ENCODE peak calls at places on chromosomes 11 and 22, in four cellular contexts. D, U, W and Z are unnamed samples.

GRCh38 chr11:46678741-46679130 is 21.7 kb downstream of the ARHGAP1 start:
- DNase-seq in D (no peak), W (no peak), U (no peak), Z (no peak)

GRCh38 chr11:132539590-132540368 is 992.5 kb downstream of the OPCML start:
- DNase-seq in U (no peak), D (no peak), W (no peak), Z (no peak)

GRCh38 chr11:47607380-47607779 is 13.2 kb upstream of the C1QTNF4 start:
- DNase-seq in U (peak), D (no peak), W (peak), Z (peak)

GRCh38 chr22:43923191-43923590 is 414 bp upstream of the PNPLA3 start:
- DNase-seq in W (no peak), D (no peak), U (no peak), Z (peak)

GRCh38 chr11:70292166-70292565 is 21.7 kb downstream of the PPFIA1 start:
- DNase-seq in W (no peak), U (no peak), D (no peak), Z (no peak)

GRCh38 chr11:108483163-108483562 is 15.0 kb downstream of the POGLUT3 start:
- DNase-seq in W (no peak), U (peak), D (no peak), Z (peak)

GRCh38 chr11:9019861-9020260 is 16.1 kb upstream of the NRIP3 start:
- DNase-seq in U (no peak), W (no peak), D (no peak), Z (no peak)

GRCh38 chr11:3222941-3223905 is 4.6 kb upstream of the MRGPRG start:
- DNase-seq in U (no peak), D (peak), W (no peak), Z (no peak)

GRCh38 chr11:69497221-69497787 is 15.8 kb downstream of the LINC01488 start:
- DNase-seq in D (peak), W (peak), U (peak), Z (peak)

GRCh38 chr11:109432105-109432504 is 10.1 kb downstream of the C11orf87 start:
- DNase-seq in D (no peak), U (no peak), W (peak), Z (peak)

GRCh38 chr11:77113382-77114088 is 10.9 kb downstream of the OMP start:
- DNase-seq in W (peak), D (no peak), U (peak), Z (peak)

GRCh38 chr11:116925050-116925449 is 87.6 kb upstream of the APOA1 start:
- DNase-seq in D (peak), U (no peak), W (no peak), Z (no peak)

GRCh38 chr22:49023879-49024774 is 803.5 kb downstream of the BRD1 start:
- DNase-seq in W (no peak), U (no peak), D (no peak), Z (no peak)

GRCh38 chr11:45105233-45105992 is 41.0 kb upstream of the PRDM11 start:
- DNase-seq in U (peak), W (peak), D (peak), Z (peak)

GRCh38 chr22:35761037-35761436 is 43.4 kb downstream of the APOL5 start:
- DNase-seq in U (no peak), D (no peak), W (peak), Z (no peak)

GRCh38 chr22:43126506-43127165 is 16.1 kb downstream of the BIK start:
- DNase-seq in D (peak), W (peak), U (peak), Z (peak)

GRCh38 chr22:42582987-42583386 is 29.2 kb downstream of the SERHL2 start:
- DNase-seq in W (no peak), U (no peak), D (no peak), Z (no peak)

GRCh38 chr11:35045219-35045819 is 93.7 kb upstream of the CD44 start:
- DNase-seq in U (no peak), W (no peak), D (peak), Z (no peak)

GRCh38 chr11:17810736-17811135 is 76.2 kb downstream of the KCNC1 start:
- DNase-seq in D (no peak), W (peak), U (peak), Z (peak)

GRCh38 chr22:19832476-19833108 is 22.1 kb downstream of the GNB1L start:
- DNase-seq in W (peak), U (no peak), D (no peak), Z (no peak)

GRCh38 chr22:48335442-48336139 is 1492.1 kb downstream of the BRD1 start:
- DNase-seq in W (peak), U (no peak), D (no peak), Z (no peak)

GRCh38 chr22:19963863-19964642 is 22.4 kb upstream of the TXNRD2 start:
- DNase-seq in U (no peak), W (no peak), D (no peak), Z (no peak)

GRCh38 chr22:26890870-26891269 is 233.5 kb downstream of the MIAT start:
- DNase-seq in U (no peak), D (no peak), W (no peak), Z (no peak)

GRCh38 chr11:10908215-10908990 is 50.5 kb upstream of the ZBED5 start:
- DNase-seq in D (no peak), U (peak), W (peak), Z (peak)

GRCh38 chr11:114253771-114254170 is 42.4 kb upstream of the NNMT start:
- DNase-seq in U (no peak), D (no peak), W (no peak), Z (no peak)
- TF ChIP-seq CTCF in U (peak), D (no peak), W (no peak), Z (no peak)

DNA sequence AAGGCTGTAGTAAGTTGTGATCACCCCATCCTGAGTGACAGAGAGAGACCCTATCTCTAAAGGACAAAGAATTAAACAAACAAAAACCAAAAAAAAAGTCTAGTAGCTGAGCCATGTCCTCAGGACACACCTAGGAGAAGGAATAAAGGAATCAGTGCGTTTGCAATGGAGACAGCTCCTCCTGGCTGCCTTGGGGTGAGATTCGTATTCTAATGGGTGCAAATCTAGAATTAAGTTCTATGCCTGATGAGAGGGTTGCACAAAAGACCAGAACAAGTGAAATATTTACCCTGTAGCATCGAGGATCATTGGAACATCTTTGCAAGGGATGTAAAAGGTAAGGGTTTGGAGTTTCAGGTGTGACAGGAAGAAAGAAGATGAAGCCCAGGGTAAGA is 70.3 kb upstream of the BMAL1 start:
- DNase-seq in U (no peak), W (no peak), D (no peak), Z (no peak)
- H3K4me3 ChIP-seq in U (no peak), W (peak), D (peak), Z (no peak)

GRCh38 chr11:118437736-118438125 is 1.4 kb downstream of the KMT2A start:
- DNase-seq in U (no peak), W (no peak), D (peak), Z (no peak)
- TF ChIP-seq CTCF in U (no peak), W (no peak), D (no peak), Z (no peak)

GRCh38 chr11:112459001-112459400 is 198.3 kb upstream of the PLET1 start:
- DNase-seq in U (no peak), D (no peak), W (no peak), Z (no peak)
- H3K4me3 ChIP-seq in U (no peak), D (no peak), W (peak), Z (no peak)

DNA sequence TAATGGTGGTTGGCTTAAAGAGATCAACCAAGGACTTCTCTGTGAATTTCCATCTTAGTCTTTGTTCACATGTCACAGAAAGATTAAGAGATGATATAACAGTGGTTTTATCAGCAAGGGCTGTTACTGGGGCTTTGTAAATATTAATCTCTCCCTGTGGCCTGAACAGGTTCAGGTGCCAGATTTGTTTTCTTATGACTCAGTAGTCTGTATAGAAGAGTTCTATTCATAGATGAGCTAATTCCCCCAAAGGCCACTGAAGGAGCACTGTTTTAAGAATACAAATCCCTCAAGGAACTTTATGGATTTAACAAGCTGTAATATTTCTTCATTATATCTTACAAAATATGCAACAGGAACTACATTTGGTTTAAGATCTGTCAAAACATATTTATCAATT is 50.4 kb downstream of the TCP11L1 start:
- DNase-seq in U (peak), W (peak), D (no peak), Z (peak)
- TF ChIP-seq CTCF in U (peak), W (no peak), D (no peak), Z (no peak)

DNA sequence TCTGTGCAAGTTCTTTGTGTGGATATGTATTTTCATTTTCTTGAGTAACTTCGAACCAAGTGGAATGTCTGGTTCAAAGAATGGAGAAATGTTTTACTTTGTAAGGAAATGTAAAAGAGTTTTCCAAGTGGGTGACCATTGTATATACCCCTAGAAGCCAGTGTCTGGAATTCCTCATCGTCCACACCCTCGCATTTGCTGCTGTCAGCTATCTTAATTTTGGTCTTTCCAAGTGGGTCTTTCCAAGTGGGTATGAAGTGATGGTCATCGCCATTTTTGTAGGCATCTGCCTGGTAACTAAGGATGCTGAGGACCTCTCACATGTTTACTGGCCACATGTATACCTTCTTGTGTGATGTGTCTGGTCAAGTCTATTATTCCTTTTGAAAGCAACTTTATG is 547.5 kb downstream of the TBC1D22A start:
- DNase-seq in U (no peak), D (no peak), W (no peak), Z (no peak)
- H3K4me3 ChIP-seq in U (no peak), D (no peak), W (no peak), Z (no peak)

GRCh38 chr11:67118801-67119576 is at the start of gene KDM2A:
- DNase-seq in D (peak), U (peak), W (peak), Z (peak)
- TF ChIP-seq CTCF in D (peak), U (no peak), W (no peak), Z (no peak)